ENCODE peak calls at places on chromosomes 4 and X, in four cellular contexts. S, R, Z and P are unnamed samples.

GRCh38 chrX:826026-826425 is 195.4 kb downstream of the SHOX start:
- DNase-seq in S (no peak), R (no peak), Z (no peak), P (no peak)

GRCh38 chrX:9525511-9526248 is 60.8 kb downstream of the TBL1X start:
- DNase-seq in S (peak; percentile 53), R (no peak), Z (no peak), P (no peak)

GRCh38 chrX:18789916-18790315 is 82.5 kb downstream of the PPEF1 start:
- DNase-seq in S (no peak), R (no peak), Z (no peak), P (no peak)

GRCh38 chrX:120664081-120664480 is 34.2 kb upstream of the C1GALT1C1 start:
- DNase-seq in S (no peak), R (no peak), Z (peak; percentile 31), P (no peak)

GRCh38 chr4:123163501-123163900 is 233.1 kb upstream of the SPRY1 start:
- DNase-seq in S (no peak), R (no peak), Z (no peak), P (peak; percentile 2)

GRCh38 chr4:139300431-139301142 is 718 bp upstream of the NAA15 start:
- DNase-seq in S (peak; percentile 35), R (no peak), Z (no peak), P (peak; percentile 11)

GRCh38 chrX:45068555-45068954 is 132.1 kb downstream of the DIPK2B start:
- DNase-seq in S (no peak), R (no peak), Z (peak; percentile 8), P (no peak)

GRCh38 chr4:98166025-98166730 is 22.9 kb upstream of the STPG2 start:
- DNase-seq in S (no peak), R (peak; percentile 62), Z (no peak), P (peak; percentile 79)

GRCh38 chr4:128162434-128162833 is 101.3 kb downstream of the LARP1B start:
- DNase-seq in S (no peak), R (no peak), Z (no peak), P (no peak)

GRCh38 chr4:77025643-77026321 is 50.0 kb downstream of the CCNI start:
- DNase-seq in S (no peak), R (no peak), Z (no peak), P (no peak)

GRCh38 chrX:115649461-115650063 is 88.6 kb downstream of the PLS3 start:
- DNase-seq in S (no peak), R (no peak), Z (no peak), P (no peak)

GRCh38 chr4:24763631-24764302 is 31.6 kb upstream of the SOD3 start:
- DNase-seq in S (no peak), R (no peak), Z (no peak), P (peak; percentile 65)

GRCh38 chr4:43843501-43843900 is 605.1 kb downstream of the KCTD8 start:
- DNase-seq in S (no peak), R (no peak), Z (no peak), P (no peak)

GRCh38 chrX:39164212-39164611 is 363.0 kb downstream of the MID1IP1 start:
- DNase-seq in S (no peak), R (no peak), Z (no peak), P (no peak)

GRCh38 chr4:7698586-7698985 is 241.1 kb downstream of the AFAP1 start:
- DNase-seq in S (no peak), R (no peak), Z (no peak), P (no peak)

GRCh38 chr4:18518098-18518497 is 496.5 kb upstream of the LCORL start:
- DNase-seq in S (no peak), R (no peak), Z (no peak), P (no peak)

GRCh38 chr4:184163813-184164212 is 53.9 kb downstream of the ENPP6 start:
- DNase-seq in S (peak; percentile 85), R (peak; percentile 57), Z (no peak), P (no peak)

GRCh38 chr4:70544279-70544870 is 26.0 kb downstream of the AMTN start:
- DNase-seq in S (peak; percentile 46), R (no peak), Z (peak; percentile 46), P (no peak)

GRCh38 chr4:103204114-103204513 is 6.0 kb upstream of the CENPE start:
- DNase-seq in S (peak; percentile 7), R (no peak), Z (peak; percentile 13), P (no peak)

GRCh38 chr4:18880850-18881249 is 859.3 kb upstream of the LCORL start:
- DNase-seq in S (no peak), R (no peak), Z (no peak), P (no peak)

GRCh38 chr4:61011051-61011450 is 189.1 kb upstream of the ADGRL3 start:
- DNase-seq in S (no peak), R (no peak), Z (no peak), P (no peak)

GRCh38 chrX:36898301-36898700 is 109.9 kb upstream of the FAM47C start:
- DNase-seq in S (peak; percentile 36), R (no peak), Z (no peak), P (no peak)

GRCh38 chr4:169272265-169272886 is 1.6 kb upstream of the SH3RF1 start:
- DNase-seq in S (no peak), R (no peak), Z (no peak), P (no peak)

DNA sequence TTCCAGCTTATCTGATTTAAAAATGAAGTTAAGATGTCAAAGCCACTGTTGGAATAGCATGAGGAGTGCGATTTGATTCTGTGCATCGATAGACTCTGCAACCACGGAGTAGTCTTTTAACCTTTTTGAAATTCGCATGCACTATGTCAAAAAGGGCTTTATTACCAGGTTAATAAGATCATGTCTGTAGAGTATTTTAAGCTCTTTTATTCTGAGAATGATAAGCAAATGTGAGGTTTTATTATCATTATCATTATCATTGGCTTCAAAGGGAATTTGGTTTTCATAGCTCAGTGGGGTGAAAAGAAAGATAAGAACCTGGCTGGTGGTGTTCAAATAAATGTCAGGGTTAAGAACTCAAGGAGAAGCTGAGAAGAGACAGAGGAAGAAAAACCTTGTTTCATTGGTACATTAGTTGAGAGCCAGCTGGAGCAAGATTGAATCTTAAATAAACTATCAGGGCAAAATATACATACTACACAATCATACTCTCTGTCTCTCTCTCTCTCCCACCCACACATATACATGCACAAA is 102.6 kb downstream of the MMRN1 start:
- DNase-seq in S (no peak), R (no peak), Z (no peak), P (no peak)
- TF ChIP-seq CTCF in S (no peak), R (no peak), Z (no peak), P (no peak)

GRCh38 chrX:49276671-49277519 is 7.3 kb downstream of the PPP1R3F start:
- DNase-seq in S (no peak), R (no peak), Z (no peak), P (no peak)
- H3K4me1 ChIP-seq in S (no peaks in the 10 kb centered on the region), R (peaks cover 13% of the 10 kb centered on the region), Z (no peaks in the 10 kb centered on the region), P (peaks cover 9% of the 10 kb centered on the region)

DNA sequence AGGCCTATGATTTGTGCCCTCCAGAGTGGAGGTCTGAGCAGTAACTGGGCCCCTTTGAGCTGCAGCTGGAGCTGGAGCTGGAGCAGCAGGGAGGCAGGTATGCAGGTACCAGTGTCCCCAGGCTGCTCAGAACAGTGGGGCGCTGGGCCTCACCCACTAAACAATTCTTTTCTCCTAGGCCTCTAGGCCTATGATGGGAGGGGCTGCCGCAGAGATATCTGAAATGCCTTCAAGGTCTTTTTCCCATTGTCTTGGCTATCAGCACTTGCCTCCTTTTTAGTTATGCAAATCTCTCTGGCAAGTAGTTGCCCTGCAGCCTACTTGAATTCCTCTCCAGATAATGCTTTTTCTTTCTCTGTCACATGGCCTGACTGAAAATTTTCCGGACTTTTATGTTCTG is 79.7 kb upstream of the OTUD4 start:
- DNase-seq in S (no peak), R (no peak), Z (no peak), P (no peak)
- H3K4me3 ChIP-seq in S (no peak overlapping the region), R (no peak overlapping the region), Z (no peak overlapping the region), P (no peak overlapping the region)

GRCh38 chr4:116796022-116796421 is 289.4 kb downstream of the TRAM1L1 start:
- DNase-seq in S (no peak), R (no peak), Z (no peak), P (no peak)
- TF ChIP-seq CTCF in S (no peak), R (no peak), Z (no peak), P (no peak)